ENCODE peak calls at places on chromosomes 16 and 17, in ten cellular contexts. I is dorsolateral prefrontal cortex, B is A549, X is right lobe of liver, D is AG10803, T is pancreas, U is OCI-LY7, Q is transverse colon, A is HepG2, R is tibial artery. Z is an unnamed sample.

GRCh38 chr17:40686192-40686591 is 17.4 kb downstream of the KRT24 start:
- DNase-seq in U (no peak), T (peak; percentile 34), D (no peak), Q (no peak), R (no peak), A (no peak), X (no peak), B (no peak), I (peak; percentile 30), Z (no peak)

GRCh38 chr17:5055543-5055942 is 20.3 kb upstream of the SLC52A1 start:
- DNase-seq in A (peak; percentile 34), B (peak; percentile 77), X (no peak), Q (no peak), R (no peak), U (peak; percentile 27), I (no peak), D (no peak), T (no peak), Z (no peak)

GRCh38 chr17:28725660-28726395 is at the start of gene TLCD1:
- DNase-seq in I (no peak), A (peak; percentile 68), R (peak; percentile 62), U (peak; percentile 52), X (peak; percentile 81), T (peak; percentile 76), Q (peak; percentile 73), D (peak; percentile 78), B (peak; percentile 86), Z (peak; percentile 69)

GRCh38 chr17:33039874-33040273 is 48.2 kb downstream of the SPACA3 start:
- DNase-seq in Q (no peak), A (no peak), X (no peak), U (no peak), I (no peak), T (no peak), B (peak; percentile 50), D (peak; percentile 87), R (no peak), Z (no peak)

GRCh38 chr16:58426095-58426494 is 33.8 kb downstream of the GINS3 start:
- DNase-seq in X (no peak), T (peak; percentile 39), Q (peak; percentile 16), U (peak; percentile 84), D (no peak), R (peak; percentile 48), B (no peak), I (no peak), A (no peak), Z (no peak)

GRCh38 chr17:21119247-21119944 is 7.4 kb upstream of the DHRS7B start:
- DNase-seq in T (peak; percentile 47), Q (peak; percentile 74), A (peak; percentile 53), I (peak; percentile 77), X (peak; percentile 69), R (peak; percentile 71), B (peak; percentile 82), D (peak; percentile 62), U (peak; percentile 81), Z (peak; percentile 53)

GRCh38 chr16:11472851-11473250 is 113.9 kb downstream of the LITAF start:
- DNase-seq in I (no peak), T (no peak), U (no peak), X (peak; percentile 11), Q (no peak), R (no peak), A (no peak), D (no peak), B (no peak), Z (no peak)

GRCh38 chr17:35373532-35373983 is at the start of gene SLFN11:
- DNase-seq in R (peak; percentile 88), Q (peak; percentile 85), T (peak; percentile 67), I (peak; percentile 26), X (peak; percentile 83), B (peak; percentile 88), A (no peak), D (peak; percentile 96), U (no peak), Z (peak; percentile 67)

GRCh38 chr17:66633322-66633965 is 201.5 kb upstream of the CACNG5 start:
- DNase-seq in I (no peak), D (peak; percentile 49), R (no peak), X (no peak), A (no peak), U (no peak), Q (no peak), B (no peak), T (no peak), Z (peak; percentile 69)

GRCh38 chr17:930258-930657 is 49.3 kb downstream of the NXN start:
- DNase-seq in X (no peak), B (peak; percentile 55), T (no peak), A (peak; percentile 98), R (no peak), D (no peak), I (no peak), Q (no peak), U (no peak), Z (no peak)

GRCh38 chr17:34163681-34164080 is 91.4 kb upstream of the CCL2 start:
- DNase-seq in B (peak; percentile 29), R (no peak), T (no peak), X (no peak), Q (no peak), D (peak; percentile 5), U (no peak), I (no peak), A (peak; percentile 9), Z (no peak)

GRCh38 chr17:56659622-56660021 is 66.1 kb downstream of the NOG start:
- DNase-seq in D (no peak), I (no peak), Q (no peak), U (no peak), T (no peak), B (no peak), A (no peak), R (no peak), X (no peak), Z (no peak)

GRCh38 chr17:40705567-40705966 is 2.0 kb upstream of the KRT24 start:
- DNase-seq in I (no peak), Q (no peak), U (no peak), R (no peak), T (no peak), A (no peak), D (no peak), X (no peak), B (no peak), Z (no peak)

GRCh38 chr16:55501549-55502322 is 7.1 kb upstream of the LPCAT2 start:
- DNase-seq in B (no peak), R (peak; percentile 23), U (peak; percentile 2), A (no peak), T (no peak), Q (peak; percentile 35), X (no peak), I (no peak), D (no peak), Z (no peak)

GRCh38 chr17:35947156-35947585 is 3.7 kb upstream of the LYZL6 start:
- DNase-seq in U (peak; percentile 55), Q (peak; percentile 62), X (no peak), B (peak; percentile 75), I (peak; percentile 15), T (peak; percentile 25), R (peak; percentile 34), A (peak; percentile 52), D (peak; percentile 21), Z (peak; percentile 14)

GRCh38 chr17:2595736-2596135 is 2.3 kb downstream of the PAFAH1B1 start:
- DNase-seq in T (no peak), X (no peak), U (peak; percentile 16), R (no peak), I (no peak), D (peak; percentile 24), Q (no peak), B (no peak), A (no peak), Z (no peak)

DNA sequence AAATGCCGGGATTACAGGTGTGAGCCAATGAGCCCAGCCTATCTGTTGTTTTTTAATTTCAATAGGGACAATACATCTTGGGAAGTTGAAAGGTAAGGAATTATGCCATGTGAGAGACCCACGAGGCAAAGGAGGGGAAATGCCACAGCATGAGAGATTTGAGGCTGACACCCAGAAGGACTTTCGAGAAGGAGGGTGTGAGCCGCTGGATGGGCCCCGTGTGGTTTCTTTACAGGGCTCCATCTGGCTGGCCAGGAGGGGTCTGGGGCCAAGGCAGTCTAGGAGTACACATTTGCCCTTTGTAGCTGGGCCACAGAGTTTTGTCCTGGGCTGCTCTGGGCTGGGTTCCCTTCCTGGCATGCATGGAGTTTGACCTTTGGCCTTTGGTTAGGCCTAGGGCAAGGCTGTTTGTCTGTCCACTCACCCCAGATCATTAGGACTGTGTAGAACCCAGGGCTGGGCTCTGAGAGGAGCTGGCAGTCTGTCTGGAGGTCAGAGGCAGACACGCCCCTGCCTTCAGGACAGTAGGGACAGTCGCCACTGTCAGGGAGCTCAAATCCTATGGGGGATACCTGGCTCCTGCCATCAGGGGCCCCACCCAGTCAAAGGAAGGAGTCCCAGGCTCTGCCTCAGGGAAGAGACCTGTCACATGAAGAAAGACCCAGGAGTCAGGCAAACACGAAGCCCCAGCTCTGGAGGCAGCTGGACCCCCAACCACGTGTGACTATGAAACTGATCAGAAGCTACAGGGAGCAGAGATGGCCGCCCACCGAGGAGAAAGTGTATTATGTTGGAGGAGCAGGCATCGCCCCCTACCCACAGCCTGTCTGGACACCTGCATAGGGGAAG is 24.2 kb upstream of the NXPH3 start:
- DNase-seq in U (no peak), A (no peak), X (peak; percentile 74), R (no peak), B (no peak), I (no peak), D (no peak), Q (no peak), T (no peak), Z (no peak)
- TF ChIP-seq CTCF in U (no peak), A (no peak), X (no peak), R (no peak), B (no peak), I (no peak), D (no peak), Q (no peak), T (no peak), Z (no peak)

DNA sequence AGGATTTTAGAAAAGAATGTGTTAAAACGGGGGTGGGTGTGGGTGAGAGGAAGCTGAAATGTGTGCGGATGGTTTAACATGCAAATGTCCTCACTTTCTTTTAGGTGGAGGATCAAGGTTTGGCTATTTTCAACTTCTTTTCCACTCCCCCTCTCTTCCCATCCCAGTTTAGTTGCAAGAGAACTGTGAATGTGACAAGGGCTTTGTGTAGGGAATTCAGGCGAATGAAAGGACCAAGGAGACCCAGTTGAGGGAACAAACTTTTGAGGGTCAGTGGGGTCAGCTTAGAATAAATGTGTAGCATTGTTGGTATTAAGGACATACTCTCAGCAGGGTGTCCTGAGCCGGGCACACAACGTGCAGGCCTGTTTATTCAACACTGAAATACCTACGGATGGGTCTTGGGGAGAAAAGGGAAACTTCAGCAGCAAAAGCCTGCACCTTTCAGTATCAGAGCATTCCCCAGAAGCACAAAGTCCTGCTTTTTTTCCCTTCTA is 346.0 kb downstream of the PMP22 start:
- DNase-seq in I (no peak), D (no peak), U (no peak), B (no peak), R (no peak), A (no peak), T (no peak), Q (no peak), X (no peak), Z (no peak)
- H3K4me3 ChIP-seq in I (no peak overlapping the region), D (no peak overlapping the region), U (no peak overlapping the region), B (no peak overlapping the region), R (no peak overlapping the region), A (no peak overlapping the region), T (no peak overlapping the region), Q (no peak overlapping the region), X (no peak overlapping the region), Z (no peak overlapping the region)

GRCh38 chr16:28524544-28525179 is 14.1 kb downstream of the NUPR1 start:
- DNase-seq in Q (no peak), R (no peak), D (peak; percentile 22), T (no peak), I (no peak), U (peak; percentile 31), X (peak; percentile 89), B (no peak), A (no peak), Z (no peak)
- TF ChIP-seq CTCF in Q (no peak), R (no peak), D (no peak), T (no peak), I (no peak), U (peak; percentile 42), X (peak; percentile 34), B (no peak), A (peak; percentile 34), Z (no peak)

GRCh38 chr16:79602615-79603014 is 2.1 kb upstream of the MAF start:
- DNase-seq in X (no peak), R (no peak), T (no peak), D (no peak), B (no peak), Q (no peak), I (no peak), U (no peak), A (no peak), Z (no peak)
- H3K4me3 ChIP-seq in X (peak overlapping the region; percentile 82), R (peak overlapping the region; percentile 78), T (no peak overlapping the region), D (no peak overlapping the region), B (no peak overlapping the region), Q (no peak overlapping the region), I (no peak overlapping the region), U (no peak overlapping the region), A (no peak overlapping the region), Z (no peak overlapping the region)

Z was measured in astrocyte of the spinal cord.